ENCODE peak calls at places on chromosomes 3 and 15, in five cellular contexts. Q, Z, D, Y and M are unnamed samples.

GRCh38 chr3:79086514-79086913 is 681.3 kb downstream of the ROBO1 start:
- DNase-seq in Q (no peak), D (peak), Z (peak), Y (no peak), M (peak)

GRCh38 chr3:186277268-186277909 is 84.6 kb downstream of the DGKG start:
- DNase-seq in Z (peak), Q (no peak), D (no peak), Y (no peak), M (no peak)

GRCh38 chr15:71784719-71785118 is 25.6 kb upstream of the NR2E3 start:
- DNase-seq in Y (no peak), Z (no peak), D (no peak), Q (no peak), M (no peak)

GRCh38 chr3:142027713-142028112 is 121.6 kb downstream of the TFDP2 start:
- DNase-seq in D (no peak), Y (no peak), Z (peak), Q (no peak), M (peak)

GRCh38 chr3:146746190-146746589 is 141.0 kb upstream of the PLSCR5 start:
- DNase-seq in Q (no peak), Z (peak), D (no peak), Y (no peak), M (no peak)

GRCh38 chr15:28252831-28253230 is 69.1 kb downstream of the HERC2 start:
- DNase-seq in D (no peak), Z (no peak), Q (no peak), Y (no peak), M (no peak)

GRCh38 chr3:157572559-157573270 is 69.5 kb upstream of the VEPH1 start:
- DNase-seq in Q (no peak), Y (no peak), D (peak), Z (peak), M (peak)

GRCh38 chr3:189158034-189158433 is 13.7 kb upstream of the TPRG1 start:
- DNase-seq in Z (no peak), Y (no peak), D (no peak), Q (no peak), M (no peak)

GRCh38 chr3:70989174-70989573 is 594.4 kb downstream of the FOXP1 start:
- DNase-seq in D (no peak), Q (no peak), Z (peak), Y (no peak), M (no peak)

GRCh38 chr15:69793436-69793782 is 304.3 kb downstream of the TLE3 start:
- DNase-seq in Z (no peak), Y (no peak), D (no peak), Q (no peak), M (no peak)

GRCh38 chr15:90141646-90142045 is 39.4 kb upstream of the IDH2 start:
- DNase-seq in Y (no peak), D (peak), Q (no peak), Z (peak), M (no peak)

GRCh38 chr3:28210968-28211713 is 30.3 kb upstream of the CMC1 start:
- DNase-seq in Y (no peak), Q (no peak), D (no peak), Z (no peak), M (no peak)
- TF ChIP-seq CTCF in Y (no peak), Q (no peak), D (no peak), Z (no peak), M (no peak)

DNA sequence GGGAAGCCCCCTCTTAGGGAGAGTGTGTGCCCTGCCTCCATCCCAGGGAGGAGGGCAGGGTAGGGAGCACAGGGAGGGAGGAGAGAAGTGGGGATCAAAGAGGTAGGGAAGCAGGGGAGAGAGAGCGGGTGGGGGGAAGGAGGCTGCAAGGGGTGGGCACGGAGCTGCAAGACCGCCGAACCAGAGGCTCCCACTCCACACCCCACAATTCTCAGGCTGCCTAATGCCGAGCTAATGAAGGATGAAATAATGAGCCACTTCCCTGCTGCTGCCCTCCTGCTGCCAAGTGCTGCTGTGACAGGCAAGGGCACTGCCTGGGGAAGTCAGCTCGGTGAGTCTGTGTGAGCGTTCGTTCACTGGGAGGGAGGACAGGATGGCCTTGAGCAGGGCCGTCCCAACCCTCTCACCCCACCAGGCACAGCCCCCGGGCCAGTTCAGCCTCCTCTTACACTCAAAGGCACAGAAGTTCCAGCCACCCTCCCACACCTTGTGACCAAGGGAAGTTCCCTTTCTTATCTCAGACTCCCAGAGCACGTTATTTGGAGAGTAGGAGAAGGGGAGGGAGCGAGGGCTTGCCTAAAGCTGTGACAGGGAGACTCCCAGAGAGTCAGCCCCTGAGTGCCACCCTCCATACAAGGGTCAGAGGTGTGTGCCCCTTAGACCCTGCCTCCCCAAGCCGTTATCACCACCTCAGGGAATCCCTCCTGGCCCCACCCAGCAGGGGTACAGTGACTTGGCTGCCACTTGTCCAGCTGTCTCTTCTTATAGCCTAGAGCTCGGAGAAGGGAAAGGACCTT is 12.4 kb downstream of the GLYCTK start:
- DNase-seq in Q (no peak), Y (no peak), D (no peak), Z (peak), M (peak)
- TF ChIP-seq CTCF in Q (no peak), Y (no peak), D (peak), Z (peak), M (no peak)

GRCh38 chr3:11637901-11638668 is 5.6 kb downstream of the VGLL4 start:
- DNase-seq in Z (peak), Q (no peak), D (no peak), Y (no peak), M (no peak)

GRCh38 chr3:11634974-11635612 is 8.6 kb downstream of the VGLL4 start:
- DNase-seq in Q (no peak), Z (no peak), D (no peak), Y (no peak), M (no peak)

GRCh38 chr3:11634081-11634635 is 9.6 kb downstream of the VGLL4 start:
- DNase-seq in Y (peak), Z (no peak), D (no peak), Q (no peak), M (no peak)

GRCh38 chr3:11636372-11636760 is 7.3 kb downstream of the VGLL4 start:
- DNase-seq in D (no peak), Y (no peak), Q (no peak), Z (no peak), M (no peak)

DNA sequence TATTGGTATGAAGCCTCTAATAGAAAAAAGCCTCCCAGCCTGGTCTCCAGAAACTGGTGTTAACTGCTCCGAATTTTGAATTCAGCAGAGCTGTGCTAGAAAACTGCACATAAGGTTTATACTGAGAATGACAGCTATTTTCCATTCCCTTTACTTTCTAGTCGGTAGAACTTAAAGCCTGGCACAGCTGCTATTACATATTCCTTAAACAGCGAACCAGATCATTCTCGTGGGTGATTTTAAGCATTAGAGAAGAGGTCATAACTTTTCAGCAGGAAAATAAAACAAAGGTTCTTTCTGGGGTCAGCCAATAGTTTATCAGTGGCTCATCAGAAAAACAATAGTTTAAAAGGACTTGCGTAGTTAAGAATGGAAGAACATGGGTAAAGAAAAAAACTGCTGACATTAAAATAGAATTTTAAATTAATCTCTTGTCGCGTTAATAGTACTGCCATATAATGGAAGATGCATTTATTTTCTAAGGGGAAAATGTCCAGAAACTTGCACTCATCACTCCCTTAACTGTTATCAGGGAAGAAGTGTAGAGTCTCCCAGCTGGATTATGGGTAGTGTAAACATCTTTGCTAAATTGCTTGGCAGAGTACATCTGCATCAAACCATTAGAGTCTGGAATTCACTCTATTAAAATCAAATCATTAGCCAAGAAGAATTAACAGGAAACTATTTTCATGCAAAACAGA is 7.9 kb downstream of the VGLL4 start:
- DNase-seq in Z (peak), Y (no peak), Q (no peak), D (no peak), M (no peak)
- TF ChIP-seq CTCF in Z (no peak), Y (no peak), Q (no peak), D (no peak), M (no peak)

GRCh38 chr15:94306700-94307650 is 75.6 kb downstream of the MCTP2 start:
- DNase-seq in Z (peak), D (no peak), Q (no peak), Y (no peak), M (peak)

GRCh38 chr15:94300612-94301011 is 69.3 kb downstream of the MCTP2 start:
- DNase-seq in Y (no peak), Q (no peak), D (no peak), Z (no peak), M (no peak)

DNA sequence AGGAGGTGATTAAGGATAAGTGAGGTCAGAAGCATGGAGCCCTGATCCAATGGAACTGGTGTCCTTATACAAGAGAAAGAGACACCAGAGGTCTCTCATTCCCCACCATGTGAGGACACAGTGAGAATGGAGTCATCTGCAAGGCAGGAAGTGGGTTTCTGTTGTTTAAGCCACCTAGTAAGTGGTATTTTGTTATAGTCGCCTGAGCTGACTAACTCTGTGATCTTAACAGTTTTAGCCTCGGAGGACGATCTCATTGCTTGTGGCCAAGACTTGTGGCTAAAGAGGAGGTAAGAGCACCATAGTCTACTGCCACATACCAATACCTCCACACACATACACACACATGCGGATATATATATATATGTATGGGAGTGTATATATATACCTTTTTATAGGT is 73.8 kb downstream of the MCTP2 start:
- DNase-seq in Z (no peak), Y (no peak), Q (no peak), D (no peak), M (no peak)
- TF ChIP-seq CTCF in Z (no peak), Y (no peak), Q (no peak), D (no peak), M (no peak)

GRCh38 chr3:24495334-24495994 is 814 bp upstream of the THRB start:
- DNase-seq in D (no peak), Q (no peak), Z (no peak), Y (peak), M (peak)
- TF ChIP-seq CTCF in D (no peak), Q (no peak), Z (no peak), Y (no peak), M (no peak)

DNA sequence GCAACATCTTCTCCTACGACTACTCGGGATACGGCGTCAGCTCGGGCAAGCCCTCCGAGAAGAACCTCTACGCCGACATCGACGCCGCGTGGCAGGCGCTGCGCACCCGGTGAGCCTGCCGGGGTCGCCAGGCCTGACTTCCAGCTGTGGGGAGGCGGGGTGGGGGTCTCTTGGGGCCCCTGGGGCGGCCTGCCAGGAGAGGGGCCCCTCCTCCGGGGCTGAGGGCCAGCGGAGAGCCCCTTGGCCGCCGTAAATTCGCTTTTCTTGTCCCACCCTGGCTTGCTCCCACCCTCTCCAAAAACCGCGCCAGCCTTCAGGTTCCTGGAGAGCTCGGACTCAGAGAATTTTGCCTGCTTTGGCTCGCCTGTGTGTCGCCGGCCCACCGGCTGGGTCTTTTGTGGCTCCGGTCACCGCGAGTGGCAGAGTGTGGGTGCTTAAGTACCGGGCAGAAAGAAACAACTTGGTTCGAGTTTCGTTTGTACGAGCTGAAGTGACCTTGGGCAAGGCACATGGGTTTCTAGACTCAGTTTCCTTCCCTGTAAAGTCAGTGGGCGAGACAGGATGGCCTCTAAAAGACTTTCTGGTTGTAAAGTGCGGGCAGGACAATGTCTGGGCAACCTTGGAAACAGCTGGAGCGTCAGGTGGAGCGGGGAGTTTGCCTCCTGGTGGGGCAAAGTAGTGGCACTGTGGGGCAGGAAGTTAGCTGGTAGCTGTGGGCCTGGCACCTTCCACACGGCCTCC is 971 bp downstream of the ABHD17C start:
- DNase-seq in Q (peak), Z (peak), D (no peak), Y (peak), M (no peak)
- TF ChIP-seq CTCF in Q (no peak), Z (peak), D (no peak), Y (no peak), M (no peak)

DNA sequence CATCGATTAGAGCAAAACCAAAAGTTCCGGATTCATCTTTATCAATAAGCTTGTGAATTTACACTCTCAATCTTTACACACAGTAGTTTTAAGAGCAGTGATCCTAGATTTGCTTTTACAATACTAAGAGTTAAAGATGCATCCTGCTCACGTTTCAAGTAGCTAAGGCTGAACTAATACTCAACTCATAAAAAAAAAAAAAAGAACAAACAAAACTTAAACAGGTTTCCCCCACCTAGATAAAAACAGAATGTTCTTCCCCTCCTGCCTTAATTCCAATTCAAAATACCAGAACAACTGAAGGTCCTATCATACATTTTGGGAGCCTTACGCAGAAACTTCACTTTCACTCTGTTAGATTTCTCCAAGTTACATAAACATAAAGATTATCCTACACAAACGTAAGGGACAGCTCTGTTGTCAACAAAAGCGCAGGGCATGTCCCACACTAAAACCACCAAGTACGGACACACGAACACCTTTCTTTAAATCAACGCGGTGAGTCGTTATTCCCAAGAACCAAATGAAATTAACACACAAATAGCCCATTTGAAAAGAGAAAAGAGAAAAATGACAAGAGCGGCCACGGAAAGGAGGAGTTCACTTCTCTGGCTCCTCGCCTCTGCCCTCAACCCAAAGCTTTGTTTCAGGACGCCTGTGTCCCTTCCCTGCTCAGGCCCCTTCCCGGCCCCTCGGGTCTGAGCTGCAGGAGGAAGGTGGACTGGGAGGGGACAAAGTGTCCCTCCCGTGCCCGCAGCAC is 942 bp downstream of the CBLB start:
- DNase-seq in Z (peak), D (no peak), Q (peak), Y (no peak), M (no peak)
- TF ChIP-seq CTCF in Z (no peak), D (no peak), Q (no peak), Y (no peak), M (no peak)

DNA sequence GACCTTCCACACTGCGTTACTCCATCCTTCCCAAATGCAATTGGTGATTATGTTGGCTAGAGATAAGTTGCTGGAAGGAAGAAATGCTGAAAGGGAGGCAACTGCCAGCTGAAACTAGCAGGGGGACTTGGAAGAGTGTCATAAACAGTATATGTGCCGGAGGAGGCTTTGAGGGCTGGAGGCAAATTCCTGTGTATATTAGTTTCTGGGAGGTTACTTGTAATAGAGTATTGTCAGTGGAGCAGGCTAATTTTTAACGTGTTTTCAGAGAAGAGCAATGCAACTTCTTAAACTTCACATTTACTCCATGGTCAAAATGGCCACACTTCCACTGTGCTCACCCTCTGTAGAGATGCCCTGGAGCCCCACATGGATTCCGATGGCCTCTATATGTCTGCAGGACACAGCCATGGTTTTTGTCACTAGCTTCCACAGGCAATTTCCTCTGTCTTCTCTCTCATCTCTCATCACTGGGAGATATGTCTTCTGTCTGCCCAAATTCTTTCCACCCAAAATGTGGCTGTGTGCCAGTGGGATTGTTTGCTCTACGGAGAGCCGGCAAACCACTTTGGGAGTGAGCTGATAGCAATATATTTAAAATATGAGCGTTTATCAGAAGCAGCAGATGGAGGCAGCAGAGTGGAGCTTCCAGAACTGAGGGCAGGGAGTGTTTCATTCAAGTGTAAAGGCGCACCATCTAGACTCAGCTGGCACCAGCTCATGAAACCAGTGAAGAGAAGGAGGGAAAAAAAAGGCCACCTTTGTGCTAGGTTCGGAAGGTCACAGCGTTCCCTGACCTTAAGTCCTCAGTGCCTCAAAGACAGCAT is 13.4 kb upstream of the CD47 start:
- DNase-seq in Y (peak), Q (no peak), Z (peak), D (no peak), M (no peak)
- TF ChIP-seq CTCF in Y (no peak), Q (no peak), Z (no peak), D (no peak), M (no peak)

GRCh38 chr3:134084230-134084950 is 54.7 kb upstream of the SLCO2A1 start:
- DNase-seq in Q (no peak), Z (no peak), D (no peak), Y (no peak), M (no peak)
- TF ChIP-seq CTCF in Q (no peak), Z (no peak), D (no peak), Y (no peak), M (no peak)